ENCODE peak calls at places on chromosomes 6 and 20, in nine cellular contexts. Y is activated T-cell treated with anti-CD3 and anti-CD28 coated beads, Interleukin-2, amount 50 U/mL, for 24 hours; L is iris pigment epithelial cell; Q is frontal cortex; K is fibroblast of the aortic adventitia; P is HS-5; O is RWPE1; I is fibroblast of gingiva; F is cardiac muscle cell. U is an unnamed sample.

GRCh38 chr6:113031591-113031990 is 684.5 kb downstream of the RFPL4B start:
- DNase-seq in Q (no peak), F (peak), L (no peak), Y (no peak), P (no peak), K (no peak), O (no peak), I (no peak), U (no peak)

GRCh38 chr6:148382856-148383255 is 40.2 kb downstream of the SASH1 start:
- DNase-seq in Q (no peak), L (peak), P (no peak), Y (no peak), K (no peak), F (no peak), O (no peak), I (no peak), U (no peak)

GRCh38 chr6:95119927-95120326 is 457.4 kb upstream of the MANEA start:
- DNase-seq in O (no peak), P (no peak), Y (no peak), K (no peak), I (no peak), L (no peak), Q (no peak), F (no peak), U (no peak)

GRCh38 chr6:30061766-30062458 is 847 bp downstream of the POLR1H start:
- DNase-seq in Q (no peak), Y (no peak), L (peak), I (peak), F (no peak), P (no peak), K (peak), O (no peak), U (no peak)

GRCh38 chr6:5619249-5619648 is 357.9 kb downstream of the FARS2 start:
- DNase-seq in K (no peak), I (no peak), O (no peak), Y (no peak), P (no peak), L (no peak), Q (no peak), F (no peak), U (no peak)

GRCh38 chr6:138287144-138287955 is 69.1 kb upstream of the PBOV1 start:
- DNase-seq in I (peak), P (no peak), K (peak), Y (peak), O (no peak), F (peak), Q (no peak), L (peak), U (no peak)

GRCh38 chr20:13396036-13396435 is 175.0 kb downstream of the ISM1 start:
- DNase-seq in Q (no peak), Y (no peak), F (no peak), K (no peak), L (peak), I (no peak), O (no peak), P (no peak), U (no peak)

GRCh38 chr6:44539701-44540100 is 152.2 kb downstream of the CDC5L start:
- DNase-seq in F (no peak), P (no peak), I (no peak), K (no peak), O (peak), L (no peak), Y (no peak), Q (no peak), U (peak)